ENCODE peak calls at places on chromosomes 4 and X, in six cellular contexts. R, D, F, J, H and Z are unnamed samples.

GRCh38 chr4:834368-835147 is 8.6 kb upstream of the CPLX1 start:
- DNase-seq in R (no peak), D (no peak), F (no peak), J (peak), H (no peak), Z (no peak)

GRCh38 chr4:184300816-184301215 is 83.1 kb upstream of the ENPP6 start:
- DNase-seq in R (no peak), D (no peak), F (no peak), J (no peak), H (no peak), Z (no peak)

GRCh38 chr4:158949094-158949493 is 153.8 kb upstream of the RAPGEF2 start:
- DNase-seq in R (no peak), D (no peak), F (no peak), J (no peak), H (peak), Z (peak)

GRCh38 chr4:87807402-87807801 is 8.0 kb downstream of the IBSP start:
- DNase-seq in R (no peak), D (no peak), F (no peak), J (no peak), H (peak), Z (no peak)

GRCh38 chr4:109576462-109576861 is 16.4 kb downstream of the MCUB start:
- DNase-seq in R (no peak), D (no peak), F (no peak), J (no peak), H (no peak), Z (peak)

GRCh38 chrX:101078716-101079115 is at the start of gene TMEM35A:
- DNase-seq in R (no peak), D (peak), F (no peak), J (no peak), H (peak), Z (peak)

GRCh38 chr4:104625706-104626105 is 131.0 kb upstream of the CXXC4 start:
- DNase-seq in R (no peak), D (no peak), F (no peak), J (no peak), H (no peak), Z (no peak)

GRCh38 chr4:148787831-148788477 is 345.7 kb upstream of the NR3C2 start:
- DNase-seq in R (no peak), D (no peak), F (no peak), J (no peak), H (peak), Z (peak)

GRCh38 chr4:83725076-83726074 is 189.5 kb downstream of the GPAT3 start:
- DNase-seq in R (no peak), D (no peak), F (no peak), J (no peak), H (no peak), Z (no peak)

GRCh38 chr4:53490965-53491622 is 100.2 kb downstream of the LNX1 start:
- DNase-seq in R (no peak), D (peak), F (no peak), J (no peak), H (peak), Z (peak)

GRCh38 chr4:146428298-146428697 is 93.4 kb downstream of the SLC10A7 start:
- DNase-seq in R (no peak), D (no peak), F (no peak), J (no peak), H (no peak), Z (no peak)
- H3K4me3 ChIP-seq in R (no peak), D (no peak), F (no peak), J (no peak), H (no peak), Z (no peak)

DNA sequence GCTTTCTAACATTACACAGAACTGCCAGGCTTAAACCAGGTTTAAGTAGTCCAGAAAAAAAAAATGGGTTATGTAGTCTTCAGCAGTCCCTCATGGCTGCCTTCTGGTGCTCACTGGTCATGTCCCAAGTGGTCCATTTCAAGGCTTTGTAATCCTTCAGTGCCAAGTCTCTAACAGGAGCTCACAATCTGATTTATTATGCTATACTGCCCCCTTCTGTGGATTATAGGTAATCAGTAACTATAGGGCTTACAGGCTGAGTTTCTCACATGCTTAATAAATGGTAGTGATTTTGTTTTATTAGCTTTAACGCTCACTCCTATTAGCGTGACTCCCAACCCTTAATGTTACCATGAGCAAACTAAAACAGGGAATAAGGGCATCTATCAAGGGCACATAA is 92.5 kb upstream of the EDA2R start:
- DNase-seq in R (no peak), D (no peak), F (no peak), J (no peak), H (peak), Z (peak)
- TF ChIP-seq CTCF in R (peak), D (no peak), F (peak), J (peak), H (peak), Z (no peak)

GRCh38 chrX:39176105-39176504 is 374.8 kb downstream of the MID1IP1 start:
- DNase-seq in R (no peak), D (no peak), F (no peak), J (no peak), H (no peak), Z (no peak)

GRCh38 chrX:39175418-39176057 is 374.3 kb downstream of the MID1IP1 start:
- DNase-seq in R (no peak), D (no peak), F (no peak), J (no peak), H (no peak), Z (no peak)

GRCh38 chrX:39171686-39172085 is 370.4 kb downstream of the MID1IP1 start:
- DNase-seq in R (no peak), D (no peak), F (no peak), J (no peak), H (no peak), Z (no peak)

GRCh38 chrX:39170432-39170831 is 369.2 kb downstream of the MID1IP1 start:
- DNase-seq in R (no peak), D (no peak), F (no peak), J (no peak), H (no peak), Z (no peak)

GRCh38 chrX:39174761-39175417 is 373.6 kb downstream of the MID1IP1 start:
- DNase-seq in R (no peak), D (peak), F (no peak), J (no peak), H (no peak), Z (no peak)
- H3K4me3 ChIP-seq in R (no peak), D (no peak), F (no peak), J (no peak), H (no peak), Z (no peak)

GRCh38 chrX:18899796-18900380 is 84.0 kb downstream of the PHKA2 start:
- DNase-seq in R (no peak), D (no peak), F (no peak), J (no peak), H (peak), Z (peak)
- TF ChIP-seq CTCF in R (peak), D (no peak), F (peak), J (peak), H (peak), Z (peak)

GRCh38 chr4:123674752-123675151 is 278.2 kb downstream of the SPRY1 start:
- DNase-seq in R (no peak), D (no peak), F (no peak), J (no peak), H (no peak), Z (no peak)
- H3K4me3 ChIP-seq in R (no peak), D (no peak), F (no peak), J (no peak), H (no peak), Z (no peak)